ENCODE peak calls at places on chromosomes 12 and 14, in eight cellular contexts. D is epithelial cell of esophagus; W is BE2C; K is neural crest cell; X is CD4-positive, alpha-beta T cell; N is choroid plexus epithelial cell; V is progenitor cell of endocrine pancreas; E is cardiac fibroblast. B is an unnamed sample.
A peak's percentile ranks its signal among the peaks of the same experiment; 100 is the strongest.

GRCh38 chr12:123937707-123938600 is 34.7 kb downstream of the CCDC92 start:
- DNase-seq in W (no peak), D (no peak), X (peak; percentile 49), V (no peak), K (no peak), N (peak; percentile 31), E (no peak), B (no peak)

GRCh38 chr12:31120392-31121008 is 46.8 kb downstream of the DDX11 start:
- DNase-seq in X (no peak), K (no peak), D (no peak), W (no peak), N (no peak), E (no peak), V (no peak), B (no peak)

GRCh38 chr12:96108321-96108720 is 72.9 kb upstream of the LTA4H start:
- DNase-seq in N (no peak), W (no peak), X (no peak), V (no peak), D (peak; percentile 27), E (peak; percentile 17), K (no peak), B (no peak)

GRCh38 chr12:104929926-104930325 is 28.2 kb downstream of the SLC41A2 start:
- DNase-seq in W (no peak), V (no peak), X (no peak), D (no peak), E (no peak), N (no peak), K (no peak), B (no peak)

GRCh38 chr14:80927385-80927989 is 14.1 kb downstream of the CEP128 start:
- DNase-seq in V (no peak), E (no peak), D (peak; percentile 55), W (no peak), N (no peak), K (no peak), X (no peak), B (no peak)

GRCh38 chr14:61479746-61480502 is 158.5 kb downstream of the PRKCH start:
- DNase-seq in X (no peak), E (peak; percentile 51), V (no peak), W (no peak), D (peak; percentile 78), K (no peak), N (no peak), B (peak; percentile 79)

GRCh38 chr12:1680804-1681492 is 9.9 kb upstream of the ADIPOR2 start:
- DNase-seq in V (no peak), K (no peak), W (no peak), E (peak; percentile 37), X (no peak), N (no peak), D (peak; percentile 14), B (no peak)

GRCh38 chr12:91316825-91317224 is 134.2 kb upstream of the DCN start:
- DNase-seq in D (no peak), X (no peak), K (no peak), W (no peak), E (peak; percentile 67), N (peak; percentile 52), V (no peak), B (no peak)

GRCh38 chr14:21860172-21860571 is 186.6 kb upstream of the OR4E1 start:
- DNase-seq in W (no peak), N (peak; percentile 41), E (peak; percentile 3), D (peak; percentile 47), V (no peak), K (no peak), X (no peak), B (peak; percentile 43)

GRCh38 chr14:53412819-53413664 is 259.9 kb upstream of the DDHD1 start:
- DNase-seq in W (peak; percentile 20), D (peak; percentile 86), V (no peak), E (peak; percentile 15), X (no peak), N (peak; percentile 41), K (no peak), B (peak; percentile 64)

GRCh38 chr14:102182190-102182589 is 42.5 kb downstream of the WDR20 start:
- DNase-seq in E (peak; percentile 40), V (no peak), D (peak; percentile 54), K (no peak), W (no peak), X (no peak), N (peak; percentile 60), B (peak; percentile 59)

GRCh38 chr12:122306407-122306806 is 40.1 kb upstream of the VPS33A start:
- DNase-seq in E (no peak), N (no peak), V (no peak), W (no peak), K (no peak), D (no peak), X (no peak), B (peak; percentile 1)

GRCh38 chr12:87848248-87848868 is 180.8 kb downstream of the C12orf50 start:
- DNase-seq in K (peak; percentile 24), N (peak; percentile 93), V (no peak), D (peak; percentile 67), X (no peak), W (peak; percentile 31), E (peak; percentile 86), B (peak; percentile 70)

GRCh38 chr12:51188359-51189051 is 15.6 kb upstream of the TFCP2 start:
- DNase-seq in W (no peak), X (no peak), V (no peak), E (no peak), K (no peak), D (no peak), N (no peak), B (no peak)

GRCh38 chr12:59444932-59445331 is 150.9 kb upstream of the SLC16A7 start:
- DNase-seq in N (peak; percentile 53), K (no peak), W (peak; percentile 18), D (peak; percentile 36), X (peak; percentile 5), V (no peak), E (peak; percentile 33), B (peak; percentile 23)
- TF ChIP-seq CTCF in N (peak; percentile 52), K (no peak), W (peak; percentile 50), D (peak; percentile 30), X (peak; percentile 49), V (peak; percentile 20), E (peak; percentile 25), B (peak; percentile 40)

DNA sequence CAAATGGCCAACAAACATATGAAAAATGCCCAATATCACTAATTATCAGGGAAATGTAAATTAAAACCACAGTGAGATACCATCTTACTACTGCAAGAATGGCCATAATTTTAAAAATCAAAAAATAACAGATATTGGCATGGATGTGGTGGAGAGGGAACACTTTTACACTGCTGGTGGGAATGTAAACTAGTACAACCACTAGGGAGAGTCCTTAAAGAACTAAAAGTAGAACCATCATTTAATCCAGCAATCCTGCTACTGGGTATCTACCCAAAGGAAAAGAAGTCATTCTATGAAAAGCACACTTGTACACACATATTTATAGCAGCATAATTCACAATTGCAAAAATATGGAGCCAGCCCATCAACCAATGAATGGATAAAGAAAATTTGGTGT is 459.7 kb downstream of the GXYLT1 start:
- DNase-seq in X (no peak), E (no peak), W (no peak), K (no peak), D (no peak), V (no peak), N (no peak), B (no peak)
- TF ChIP-seq CTCF in X (no peak), E (no peak), W (no peak), K (no peak), D (no peak), V (no peak), N (no peak), B (no peak)

DNA sequence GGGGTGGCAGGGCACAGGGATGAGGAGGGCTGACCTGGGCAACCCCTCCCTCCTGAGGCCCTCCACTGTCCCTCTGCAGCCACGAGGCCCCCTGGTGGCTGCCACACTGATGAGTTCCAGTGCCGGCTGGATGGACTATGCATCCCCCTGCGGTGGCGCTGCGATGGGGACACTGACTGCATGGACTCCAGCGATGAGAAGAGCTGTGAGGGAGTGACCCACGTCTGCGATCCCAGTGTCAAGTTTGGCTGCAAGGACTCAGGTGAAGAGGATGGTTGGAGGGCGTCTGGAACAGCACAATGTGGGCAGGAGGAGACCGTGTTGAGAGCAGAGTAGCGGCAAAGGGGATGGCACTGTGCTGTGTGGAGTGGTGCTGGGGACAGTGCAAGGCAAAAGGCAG is 25.7 kb upstream of the LRP1-AS start:
- DNase-seq in V (no peak), X (no peak), D (no peak), K (peak; percentile 37), N (no peak), E (no peak), W (peak; percentile 68), B (no peak)
- TF ChIP-seq CTCF in V (peak; percentile 59), X (peak; percentile 54), D (peak; percentile 49), K (peak; percentile 64), N (peak; percentile 70), E (peak; percentile 64), W (peak; percentile 74), B (peak; percentile 58)

GRCh38 chr14:28768549-28768870 is 1.9 kb downstream of the FOXG1 start:
- DNase-seq in E (no peak), X (no peak), W (no peak), K (no peak), D (no peak), N (no peak), V (no peak), B (no peak)

GRCh38 chr14:28767239-28767850 is 758 bp downstream of the FOXG1 start:
- DNase-seq in V (no peak), D (no peak), X (no peak), K (no peak), W (no peak), E (no peak), N (no peak), B (no peak)

GRCh38 chr14:28769358-28769757 is 2.8 kb downstream of the FOXG1 start:
- DNase-seq in D (no peak), X (no peak), K (no peak), V (no peak), E (no peak), W (no peak), N (no peak), B (no peak)

GRCh38 chr14:28766505-28767238 is at the start of gene FOXG1:
- DNase-seq in V (no peak), K (no peak), X (no peak), W (no peak), D (no peak), E (peak; percentile 71), N (no peak), B (no peak)

DNA sequence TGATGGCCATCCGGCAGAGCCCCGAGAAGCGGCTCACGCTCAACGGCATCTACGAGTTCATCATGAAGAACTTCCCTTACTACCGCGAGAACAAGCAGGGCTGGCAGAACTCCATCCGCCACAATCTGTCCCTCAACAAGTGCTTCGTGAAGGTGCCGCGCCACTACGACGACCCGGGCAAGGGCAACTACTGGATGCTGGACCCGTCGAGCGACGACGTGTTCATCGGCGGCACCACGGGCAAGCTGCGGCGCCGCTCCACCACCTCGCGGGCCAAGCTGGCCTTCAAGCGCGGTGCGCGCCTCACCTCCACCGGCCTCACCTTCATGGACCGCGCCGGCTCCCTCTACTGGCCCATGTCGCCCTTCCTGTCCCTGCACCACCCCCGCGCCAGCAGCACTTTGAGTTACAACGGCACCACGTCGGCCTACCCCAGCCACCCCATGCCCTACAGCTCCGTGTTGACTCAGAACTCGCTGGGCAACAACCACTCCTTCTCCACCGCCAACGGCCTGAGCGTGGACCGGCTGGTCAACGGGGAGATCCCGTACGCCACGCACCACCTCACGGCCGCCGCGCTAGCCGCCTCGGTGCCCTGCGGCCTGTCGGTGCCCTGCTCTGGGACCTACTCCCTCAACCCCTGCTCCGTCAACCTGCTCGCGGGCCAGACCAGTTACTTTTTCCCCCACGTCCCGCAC is 1.4 kb downstream of the FOXG1 start:
- DNase-seq in V (no peak), K (no peak), D (no peak), N (no peak), E (no peak), X (no peak), W (no peak), B (no peak)
- TF ChIP-seq CTCF in V (peak; percentile 38), K (no peak), D (no peak), N (no peak), E (no peak), X (no peak), W (no peak), B (no peak)